ENCODE peak calls at places on chromosomes 12 and 14, in four cellular contexts. E is adrenal gland, I is pancreas, C is AG04450. R is an unnamed sample.

GRCh38 chr12:82034769-82035168 is 275.6 kb upstream of the PPFIA2 start:
- DNase-seq in E (no peak), I (no peak), C (no peak), R (no peak)

GRCh38 chr12:80186727-80187217 is 87.4 kb downstream of the OTOGL start:
- DNase-seq in E (peak), I (no peak), C (peak), R (peak)

GRCh38 chr12:75784591-75784990 is 247.0 kb downstream of the PHLDA1 start:
- DNase-seq in E (peak), I (peak), C (no peak), R (peak)

GRCh38 chr12:120592121-120593049 is 11.2 kb upstream of the POP5 start:
- DNase-seq in E (no peak), I (no peak), C (no peak), R (no peak)

GRCh38 chr12:8698830-8699330 is 1.1 kb downstream of the RIMKLB start:
- DNase-seq in E (no peak), I (no peak), C (no peak), R (no peak)

GRCh38 chr12:39420043-39420442 is 22.9 kb downstream of the KIF21A start:
- DNase-seq in E (no peak), I (no peak), C (no peak), R (no peak)

GRCh38 chr14:65239897-65240296 is 137.6 kb upstream of the MAX start:
- DNase-seq in E (no peak), I (no peak), C (no peak), R (no peak)

GRCh38 chr12:55717397-55718007 is 1.7 kb downstream of the BLOC1S1 start:
- DNase-seq in E (no peak), I (no peak), C (no peak), R (no peak)

DNA sequence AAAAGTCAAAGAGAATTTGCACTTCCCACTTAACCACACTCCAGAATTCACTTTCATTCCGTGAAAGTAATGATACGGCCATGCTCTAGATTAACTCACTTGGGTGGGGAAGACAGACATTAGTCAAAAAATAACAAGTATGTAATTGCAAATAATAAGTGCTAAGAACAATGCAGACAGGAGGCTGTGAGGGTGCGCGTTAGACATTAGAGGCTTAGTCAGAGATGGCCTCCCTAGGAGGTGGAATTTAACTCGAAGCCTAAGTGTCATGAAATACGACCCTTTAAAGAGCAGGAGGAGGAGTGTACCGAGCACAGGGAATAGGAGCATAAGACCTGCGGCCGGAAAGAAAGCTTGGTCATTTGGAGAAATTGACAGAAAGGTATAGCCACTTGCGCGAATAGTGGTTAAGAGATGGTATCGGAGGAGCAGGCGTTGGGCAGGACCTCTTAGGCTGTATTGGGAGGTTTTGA is 628 bp downstream of the SNRPF start:
- DNase-seq in E (no peak), I (no peak), C (no peak), R (no peak)
- H3K27ac ChIP-seq in E (peak), I (peak), C (peak), R (peak)

DNA sequence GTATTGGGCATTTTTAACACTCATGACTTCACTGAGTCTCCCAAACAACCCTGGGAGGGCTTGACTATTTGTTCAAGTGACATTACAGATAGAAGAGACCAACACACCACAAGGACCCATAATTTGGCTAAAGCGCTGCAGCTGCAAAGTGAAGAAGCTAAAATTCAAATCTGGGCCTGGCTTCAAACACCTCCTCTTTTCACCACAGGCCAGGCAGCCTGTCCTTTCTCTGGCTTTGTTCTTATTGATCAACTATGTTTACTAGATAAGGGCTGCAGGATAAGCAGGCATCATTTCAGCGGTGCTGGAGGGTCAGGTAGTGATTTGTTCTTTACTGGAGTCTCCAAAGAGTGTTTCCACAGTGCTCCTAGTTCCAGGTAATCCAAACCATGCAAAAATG is 17.0 kb downstream of the CLMN start:
- DNase-seq in E (no peak), I (no peak), C (no peak), R (no peak)
- H3K27ac ChIP-seq in E (no peak), I (no peak), C (no peak), R (no peak)

GRCh38 chr14:51614707-51615106 is 37.0 kb upstream of the FRMD6 start:
- DNase-seq in E (no peak), I (no peak), C (no peak), R (no peak)

GRCh38 chr14:51616256-51616655 is 35.5 kb upstream of the FRMD6 start:
- DNase-seq in E (no peak), I (no peak), C (no peak), R (no peak)

GRCh38 chr14:51612449-51612848 is 39.3 kb upstream of the FRMD6 start:
- DNase-seq in E (no peak), I (no peak), C (no peak), R (no peak)

GRCh38 chr14:51610766-51611165 is 40.9 kb upstream of the FRMD6 start:
- DNase-seq in E (no peak), I (no peak), C (no peak), R (no peak)

DNA sequence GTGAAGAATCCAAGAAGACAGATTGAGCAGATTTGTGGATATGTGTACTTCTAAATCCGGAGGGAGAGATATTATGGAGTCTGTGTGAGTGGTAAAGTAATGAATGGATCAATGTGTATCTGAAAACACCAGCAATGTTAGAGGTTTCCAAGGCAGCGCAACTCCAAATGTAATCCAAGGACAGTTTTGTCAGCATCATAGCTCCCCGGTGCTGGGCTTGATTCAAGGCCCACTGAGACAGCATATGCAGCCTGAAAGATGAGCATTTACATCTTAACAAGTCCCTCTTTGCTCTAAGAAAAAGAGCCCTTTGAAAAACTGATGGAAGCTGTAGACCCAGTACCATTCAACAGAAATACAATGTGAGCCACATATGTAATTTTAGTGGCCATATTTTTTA is 38.3 kb upstream of the FRMD6 start:
- DNase-seq in E (peak), I (no peak), C (no peak), R (no peak)
- H3K27ac ChIP-seq in E (no peak), I (no peak), C (no peak), R (no peak)

GRCh38 chr12:52496054-52496453 is 3.0 kb upstream of the KRT6A start:
- DNase-seq in E (no peak), I (no peak), C (no peak), R (no peak)
- H3K27ac ChIP-seq in E (no peak), I (no peak), C (no peak), R (peak)

GRCh38 chr14:24253936-24254335 is 9.0 kb downstream of the TGM1 start:
- DNase-seq in E (no peak), I (no peak), C (no peak), R (no peak)
- H3K27ac ChIP-seq in E (no peak), I (no peak), C (no peak), R (no peak)

DNA sequence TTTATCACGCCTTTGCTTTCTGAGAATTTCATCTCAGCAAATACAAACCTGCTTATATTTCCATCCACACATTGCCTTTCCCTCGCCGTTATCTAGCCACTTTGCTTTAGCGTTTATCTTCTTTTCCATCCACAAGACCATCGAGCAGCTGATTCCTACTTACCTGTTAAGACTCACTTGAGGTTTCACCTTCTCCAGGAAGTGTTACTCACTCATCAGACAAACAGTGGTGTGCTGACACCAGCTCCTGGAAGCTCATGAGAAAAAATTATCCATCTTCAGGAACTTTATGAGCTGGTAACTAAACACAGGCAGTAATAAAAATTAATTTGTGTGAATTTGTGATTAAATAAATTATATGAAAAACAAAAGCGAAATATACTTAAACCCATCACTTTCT is 295.3 kb upstream of the FLRT2 start:
- DNase-seq in E (no peak), I (no peak), C (no peak), R (no peak)
- H3K27ac ChIP-seq in E (no peak), I (no peak), C (no peak), R (no peak)

GRCh38 chr12:26546535-26547314 is 286.3 kb downstream of the ITPR2 start:
- DNase-seq in E (no peak), I (no peak), C (no peak), R (no peak)
- H3K27ac ChIP-seq in E (no peak), I (no peak), C (no peak), R (no peak)

GRCh38 chr14:52185178-52185577 is 82.3 kb upstream of the PTGDR start:
- DNase-seq in E (no peak), I (no peak), C (no peak), R (no peak)
- H3K27ac ChIP-seq in E (no peak), I (no peak), C (no peak), R (no peak)

GRCh38 chr12:4308334-4308960 is 12.6 kb upstream of the TIGAR start:
- DNase-seq in E (no peak), I (no peak), C (no peak), R (no peak)
- H3K27ac ChIP-seq in E (no peak), I (no peak), C (no peak), R (no peak)

GRCh38 chr14:23060536-23061260 is 3.4 kb upstream of the CDH24 start:
- DNase-seq in E (no peak), I (no peak), C (no peak), R (no peak)
- H3K27ac ChIP-seq in E (peak), I (no peak), C (peak), R (no peak)

R was measured in testis.